ENCODE peak calls at places on chromosome 18, in ten cellular contexts. U is AG10803, N is choroid plexus epithelial cell, A is hepatocyte, B is brain microvascular endothelial cell, C is B cell, X is kidney, S is glutamatergic neuron, Z is adrenal gland, R is endothelial cell. E is an unnamed sample.

GRCh38 chr18:50866765-50867164 is 12.2 kb upstream of the ME2 start:
- DNase-seq in U (no peak), N (peak), A (no peak), B (no peak), C (no peak), X (no peak), S (no peak), Z (no peak), R (no peak), E (peak)

GRCh38 chr18:43471873-43472272 is 194.6 kb upstream of the SYT4 start:
- DNase-seq in U (no peak), N (no peak), A (no peak), B (no peak), C (no peak), X (no peak), S (no peak), Z (no peak), R (no peak), E (no peak)

GRCh38 chr18:68519341-68519740 is 195.6 kb downstream of the TMX3 start:
- DNase-seq in U (peak), N (no peak), A (no peak), B (peak), C (no peak), X (no peak), S (no peak), Z (no peak), R (no peak), E (no peak)

GRCh38 chr18:58831610-58832009 is 33.1 kb upstream of the ZNF532 start:
- DNase-seq in U (peak), N (peak), A (no peak), B (peak), C (no peak), X (no peak), S (no peak), Z (no peak), R (no peak), E (peak)

GRCh38 chr18:23812566-23813440 is 123.5 kb downstream of the LAMA3 start:
- DNase-seq in U (peak), N (peak), A (no peak), B (no peak), C (peak), X (no peak), S (no peak), Z (no peak), R (no peak), E (peak)

GRCh38 chr18:31512203-31512764 is 14.3 kb downstream of the DSG2 start:
- DNase-seq in U (peak), N (peak), A (peak), B (peak), C (no peak), X (no peak), S (no peak), Z (no peak), R (no peak), E (peak)

GRCh38 chr18:250685-251084 is 17.2 kb downstream of the THOC1 start:
- DNase-seq in U (peak), N (peak), A (no peak), B (no peak), C (no peak), X (no peak), S (no peak), Z (no peak), R (no peak), E (peak)

GRCh38 chr18:6605115-6605869 is 124.2 kb upstream of the ARHGAP28 start:
- DNase-seq in U (no peak), N (peak), A (peak), B (no peak), C (no peak), X (no peak), S (no peak), Z (no peak), R (no peak), E (peak)

GRCh38 chr18:74451148-74451547 is 6.0 kb downstream of the DIPK1C start:
- DNase-seq in U (no peak), N (no peak), A (no peak), B (no peak), C (no peak), X (no peak), S (no peak), Z (no peak), R (no peak), E (no peak)

GRCh38 chr18:76801567-76802505 is 20.5 kb upstream of the ZNF236 start:
- DNase-seq in U (peak), N (peak), A (peak), B (no peak), C (peak), X (peak), S (peak), Z (peak), R (peak), E (peak)

GRCh38 chr18:79826966-79827365 is 29.2 kb downstream of the KCNG2 start:
- DNase-seq in U (no peak), N (no peak), A (no peak), B (no peak), C (peak), X (no peak), S (no peak), Z (no peak), R (no peak), E (no peak)
- TF ChIP-seq CTCF in U (no peak), N (no peak), A (no peak), B (no peak), C (no peak), X (no peak), S (no peak), Z (no peak), R (no peak), E (no peak)

GRCh38 chr18:55587341-55588000 is 521 bp downstream of the TCF4 start:
- DNase-seq in U (peak), N (peak), A (peak), B (peak), C (peak), X (no peak), S (no peak), Z (peak), R (no peak), E (peak)

GRCh38 chr18:55588001-55588875 is at the start of gene TCF4:
- DNase-seq in U (peak), N (peak), A (peak), B (peak), C (peak), X (peak), S (peak), Z (peak), R (peak), E (peak)

GRCh38 chr18:55592106-55592505 is 4.1 kb upstream of the TCF4 start:
- DNase-seq in U (no peak), N (no peak), A (no peak), B (no peak), C (no peak), X (no peak), S (no peak), Z (no peak), R (no peak), E (peak)

GRCh38 chr18:55588876-55589595 is 1.0 kb upstream of the TCF4 start:
- DNase-seq in U (no peak), N (peak), A (no peak), B (no peak), C (no peak), X (no peak), S (no peak), Z (no peak), R (no peak), E (peak)

DNA sequence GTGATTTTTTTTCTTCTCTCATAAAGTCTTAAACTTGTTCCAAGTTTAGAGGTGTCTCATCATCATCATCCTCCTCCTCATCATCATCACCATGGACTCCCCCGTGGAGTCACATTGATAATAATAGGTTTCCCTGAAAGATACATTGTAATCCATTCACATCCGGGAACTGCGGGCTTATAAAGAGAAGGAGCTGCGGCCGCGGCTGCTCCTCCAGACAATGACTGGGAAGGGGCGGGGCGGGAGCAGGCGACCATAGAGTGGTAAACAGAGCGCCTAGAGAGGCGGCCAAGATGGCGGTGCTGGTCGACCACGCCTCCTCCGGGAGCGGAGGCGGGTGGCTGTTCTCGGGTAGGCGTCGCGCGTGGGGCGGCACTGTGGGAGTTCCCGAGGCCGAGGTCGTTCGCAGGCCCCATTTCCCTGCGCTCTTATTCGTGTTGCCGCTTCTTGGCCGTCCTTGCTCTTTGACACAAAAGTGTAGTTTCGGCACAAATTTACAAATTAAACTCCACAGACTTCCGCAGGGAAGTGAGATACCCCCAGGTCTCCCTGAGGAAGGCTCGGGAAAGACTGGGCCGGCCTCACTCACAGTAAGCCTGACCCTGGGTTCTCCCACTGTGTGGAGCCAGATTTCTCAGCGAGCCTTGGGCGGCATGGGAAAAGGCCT is 1.8 kb upstream of the TCF4 start:
- DNase-seq in U (peak), N (peak), A (peak), B (peak), C (peak), X (peak), S (peak), Z (peak), R (peak), E (peak)
- TF ChIP-seq CTCF in U (no peak), N (no peak), A (no peak), B (no peak), C (no peak), X (no peak), S (no peak), Z (no peak), R (no peak), E (no peak)

DNA sequence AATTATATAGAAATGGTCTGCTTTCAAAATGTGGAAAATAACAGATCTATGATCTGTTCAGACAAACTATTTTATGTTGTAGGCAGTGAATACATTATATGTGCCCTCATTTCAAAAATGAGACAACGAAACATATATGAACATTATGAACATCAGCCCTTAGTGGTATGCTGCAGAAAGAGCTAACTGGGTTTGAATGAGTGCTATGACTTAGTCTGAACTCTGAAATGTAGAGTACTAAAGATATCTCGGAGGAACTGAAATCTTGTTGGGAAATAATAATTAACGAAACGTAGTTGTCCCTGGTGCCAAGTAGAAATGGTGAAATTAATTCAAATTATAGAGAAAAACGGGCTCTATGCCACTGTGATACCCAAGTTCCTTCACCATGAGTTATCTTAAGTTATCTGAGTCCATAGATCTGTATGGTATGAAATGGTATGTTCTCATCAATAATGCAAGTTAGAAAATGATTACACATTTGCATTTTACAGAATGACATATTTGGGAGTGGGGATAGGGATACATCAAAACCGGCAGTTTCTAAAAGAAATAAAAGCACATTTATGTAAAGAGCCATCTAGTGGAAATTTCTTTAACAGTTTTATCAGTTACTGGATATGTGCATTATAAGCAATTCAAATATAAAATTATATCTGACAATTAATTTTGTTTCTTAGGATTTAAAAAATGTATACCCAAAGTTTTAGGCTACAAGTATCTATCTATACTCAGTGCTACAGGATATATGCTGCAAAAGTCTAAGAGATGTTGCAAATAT is 26.7 kb downstream of the STARD6 start:
- DNase-seq in U (no peak), N (peak), A (no peak), B (no peak), C (no peak), X (no peak), S (no peak), Z (no peak), R (no peak), E (no peak)
- TF ChIP-seq CTCF in U (peak), N (peak), A (peak), B (no peak), C (no peak), X (no peak), S (no peak), Z (peak), R (no peak), E (peak)

DNA sequence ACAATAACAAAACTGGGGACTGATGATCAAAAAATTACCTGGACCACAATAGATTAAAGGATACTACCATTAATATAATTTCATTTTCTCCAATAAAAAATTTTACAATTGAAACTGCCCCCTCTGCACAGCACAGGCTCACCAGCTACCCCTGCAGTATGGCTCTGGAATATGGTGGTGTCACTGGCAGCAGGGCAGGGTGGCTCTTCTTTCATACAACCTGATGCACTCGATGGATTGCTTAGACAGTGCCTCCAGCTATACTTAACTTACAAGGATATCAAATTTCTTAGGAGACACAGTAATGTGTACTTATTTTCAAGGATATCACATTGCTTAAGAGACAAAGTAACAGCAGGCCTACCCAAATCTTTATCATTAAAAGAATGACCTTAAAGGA is 124.0 kb downstream of the PRELID3A start:
- DNase-seq in U (no peak), N (peak), A (no peak), B (no peak), C (no peak), X (no peak), S (peak), Z (no peak), R (no peak), E (no peak)
- TF ChIP-seq CTCF in U (no peak), N (peak), A (no peak), B (peak), C (no peak), X (no peak), S (no peak), Z (no peak), R (no peak), E (no peak)

GRCh38 chr18:22682720-22683119 is 250.4 kb upstream of the RBBP8 start:
- DNase-seq in U (no peak), N (no peak), A (no peak), B (no peak), C (no peak), X (no peak), S (no peak), Z (no peak), R (no peak), E (no peak)
- TF ChIP-seq CTCF in U (no peak), N (no peak), A (no peak), B (no peak), C (no peak), X (no peak), S (no peak), Z (no peak), R (no peak), E (no peak)

GRCh38 chr18:37476182-37476581 is 89.4 kb downstream of the CELF4 start:
- DNase-seq in U (peak), N (peak), A (peak), B (peak), C (peak), X (no peak), S (peak), Z (peak), R (peak), E (peak)
- TF ChIP-seq CTCF in U (peak), N (peak), A (peak), B (peak), C (no peak), X (peak), S (peak), Z (peak), R (peak), E (peak)

DNA sequence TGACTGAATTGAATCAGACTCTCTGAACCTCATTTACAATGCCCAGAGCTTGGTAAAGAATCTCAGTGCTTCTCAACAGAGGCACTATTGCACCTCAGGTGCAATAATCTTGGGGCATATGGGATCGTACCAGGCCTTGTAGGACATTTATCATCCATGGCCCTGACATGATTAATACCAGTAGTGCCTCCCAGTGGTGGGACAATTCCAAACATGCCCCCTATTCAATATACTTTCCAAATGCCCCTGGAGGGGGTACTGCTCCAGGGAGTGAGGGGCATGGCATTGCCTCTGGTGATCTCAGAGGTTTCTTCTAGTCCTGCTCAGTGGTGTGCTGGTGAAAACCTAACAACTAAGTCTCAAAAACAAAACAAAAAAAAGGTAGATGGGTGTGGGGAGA is 174.9 kb upstream of the SMAD2 start:
- DNase-seq in U (no peak), N (no peak), A (no peak), B (no peak), C (no peak), X (no peak), S (no peak), Z (no peak), R (no peak), E (no peak)
- TF ChIP-seq CTCF in U (no peak), N (no peak), A (no peak), B (no peak), C (no peak), X (peak), S (no peak), Z (no peak), R (no peak), E (no peak)

DNA sequence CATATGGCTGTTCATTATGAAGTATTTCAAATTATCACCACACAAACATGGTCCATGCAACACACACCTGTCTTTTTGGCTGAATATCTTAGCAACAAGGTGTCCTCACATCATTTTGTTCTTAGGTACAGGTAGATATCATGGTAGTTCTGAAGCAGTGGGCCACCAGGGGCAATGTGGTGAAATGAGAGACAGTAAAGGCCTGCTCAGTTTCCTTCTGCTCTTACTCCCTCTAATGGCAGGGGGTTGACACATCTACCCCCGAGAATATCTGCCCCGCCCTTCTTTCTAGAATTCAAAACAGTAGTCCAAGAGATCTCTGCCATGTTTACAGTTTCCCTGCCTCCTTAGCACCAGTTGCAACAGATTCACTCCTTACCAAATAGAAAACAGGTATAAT is 147.0 kb upstream of the KLHL14 start:
- DNase-seq in U (no peak), N (peak), A (peak), B (no peak), C (peak), X (no peak), S (peak), Z (no peak), R (peak), E (peak)
- TF ChIP-seq CTCF in U (peak), N (peak), A (peak), B (peak), C (peak), X (peak), S (peak), Z (no peak), R (peak), E (peak)

GRCh38 chr18:9366126-9366714 is 31.6 kb downstream of the TWSG1 start:
- DNase-seq in U (peak), N (peak), A (peak), B (peak), C (no peak), X (no peak), S (peak), Z (peak), R (peak), E (peak)
- TF ChIP-seq CTCF in U (peak), N (peak), A (peak), B (peak), C (no peak), X (peak), S (no peak), Z (no peak), R (no peak), E (peak)